ENCODE peak calls at places on chromosomes 3 and 15, in five cellular contexts. G is breast epithelium, N is astrocyte, Z is tibial nerve, Q is transverse colon. P is an unnamed sample.

GRCh38 chr3:53219897-53220483 is 35.8 kb downstream of the TKT start:
- DNase-seq in Q (peak; percentile 88), G (peak; percentile 81), N (peak; percentile 39), Z (peak; percentile 84), P (peak; percentile 90)

GRCh38 chr15:81575436-81576123 is 201.6 kb upstream of the TMC3 start:
- DNase-seq in N (no peak), G (no peak), Z (no peak), Q (no peak), P (no peak)

GRCh38 chr15:45604321-45604720 is 17.1 kb downstream of the BLOC1S6 start:
- DNase-seq in N (no peak), Z (no peak), Q (no peak), G (no peak), P (no peak)

GRCh38 chr3:169846458-169847193 is 23.1 kb downstream of the LRRC31 start:
- DNase-seq in G (no peak), Z (no peak), Q (no peak), N (peak; percentile 90), P (no peak)

GRCh38 chr3:29334652-29335189 is 53.9 kb downstream of the RBMS3 start:
- DNase-seq in Z (no peak), Q (no peak), G (no peak), N (peak; percentile 41), P (no peak)

GRCh38 chr3:12869025-12869695 is 27.8 kb upstream of the RPL32 start:
- DNase-seq in Z (peak; percentile 46), N (no peak), G (no peak), Q (peak; percentile 67), P (no peak)

GRCh38 chr3:110069641-110070538 is 732.5 kb upstream of the DPPA4 start:
- DNase-seq in Q (no peak), Z (no peak), G (no peak), N (peak; percentile 69), P (no peak)

GRCh38 chr3:42129014-42129953 is 38.1 kb downstream of the TRAK1 start:
- DNase-seq in Z (no peak), G (no peak), N (peak; percentile 29), Q (no peak), P (no peak)

GRCh38 chr3:171198781-171199472 is 172.4 kb upstream of the SLC2A2 start:
- DNase-seq in G (no peak), Z (no peak), N (no peak), Q (no peak), P (no peak)

GRCh38 chr15:40054746-40055575 is 16.0 kb upstream of the SRP14 start:
- DNase-seq in Z (no peak), G (no peak), Q (peak; percentile 72), N (peak; percentile 47), P (no peak)

GRCh38 chr3:149547954-149548728 is 73.6 kb downstream of the TM4SF4 start:
- DNase-seq in G (peak; percentile 61), N (peak; percentile 95), Q (peak; percentile 51), Z (no peak), P (no peak)

GRCh38 chr3:175940243-175940642 is 1081.1 kb downstream of the NAALADL2 start:
- DNase-seq in Z (no peak), Q (no peak), N (peak; percentile 53), G (no peak), P (peak; percentile 8)

GRCh38 chr3:155001289-155002007 is 78.7 kb upstream of the MME start:
- DNase-seq in Q (no peak), G (no peak), N (no peak), Z (no peak), P (no peak)

GRCh38 chr3:126512026-126512425 is 5.5 kb downstream of the UROC1 start:
- DNase-seq in Q (no peak), N (no peak), Z (no peak), G (no peak), P (no peak)

GRCh38 chr3:195746346-195746745 is 25.6 kb downstream of the MUC20 start:
- DNase-seq in Z (no peak), N (no peak), G (no peak), Q (no peak), P (no peak)

GRCh38 chr3:140004271-140004670 is 69.3 kb downstream of the CLSTN2 start:
- DNase-seq in Z (no peak), N (no peak), G (no peak), Q (no peak), P (peak; percentile 36)

GRCh38 chr3:105661461-105661860 is 207.4 kb downstream of the CBLB start:
- DNase-seq in Z (no peak), N (no peak), Q (no peak), G (no peak), P (no peak)

GRCh38 chr15:66886686-66887273 is 178.6 kb upstream of the SMAD3 start:
- DNase-seq in G (no peak), Q (no peak), N (no peak), Z (no peak), P (no peak)

GRCh38 chr15:86830304-86830703 is 750.6 kb downstream of the AGBL1 start:
- DNase-seq in N (peak; percentile 12), Q (no peak), Z (no peak), G (no peak), P (no peak)

GRCh38 chr3:124951511-124952390 is 17.2 kb upstream of the MUC13 start:
- DNase-seq in Z (no peak), N (peak; percentile 55), G (no peak), Q (peak; percentile 76), P (no peak)

GRCh38 chr15:101121511-101122090 is 130.2 kb downstream of the CHSY1 start:
- DNase-seq in Z (peak; percentile 32), N (peak; percentile 53), G (peak; percentile 63), Q (peak; percentile 71), P (peak; percentile 76)

GRCh38 chr3:16266714-16267113 is 1.7 kb downstream of the OXNAD1 start:
- DNase-seq in N (no peak), Q (no peak), G (no peak), Z (no peak), P (no peak)

GRCh38 chr3:62558549-62559112 is 185.3 kb upstream of the FEZF2 start:
- DNase-seq in Z (no peak), G (no peak), Q (no peak), N (no peak), P (peak; percentile 28)

GRCh38 chr3:58299839-58300516 is 6.1 kb upstream of the RPP14 start:
- DNase-seq in Z (peak; percentile 21), Q (no peak), G (no peak), N (no peak), P (no peak)

GRCh38 chr3:98563661-98564281 is 29.6 kb downstream of the CPOX start:
- DNase-seq in N (peak; percentile 75), G (no peak), Q (no peak), Z (no peak), P (no peak)

GRCh38 chr3:33989229-33989628 is 190.8 kb downstream of the PDCD6IP start:
- DNase-seq in N (no peak), Z (no peak), G (no peak), Q (no peak), P (peak; percentile 77)

GRCh38 chr3:117921908-117922456 is 1112.7 kb downstream of the IGSF11 start:
- DNase-seq in Z (no peak), N (no peak), G (no peak), Q (no peak), P (no peak)

GRCh38 chr3:184360070-184360833 is 1.2 kb downstream of the CLCN2 start:
- DNase-seq in Q (no peak), N (no peak), Z (no peak), G (no peak), P (no peak)

GRCh38 chr3:105399611-105400010 is 32.9 kb downstream of the ALCAM start:
- DNase-seq in Z (no peak), G (no peak), Q (no peak), N (peak; percentile 44), P (no peak)

GRCh38 chr15:40878785-40879184 is 4.8 kb upstream of the RHOV start:
- DNase-seq in Q (no peak), Z (no peak), G (no peak), N (peak; percentile 44), P (no peak)

GRCh38 chr3:50347187-50347813 is 1.8 kb upstream of the ZMYND10 start:
- DNase-seq in G (no peak), N (peak; percentile 31), Z (peak; percentile 62), Q (peak; percentile 79), P (peak; percentile 66)

GRCh38 chr3:29936054-29936453 is 655.2 kb downstream of the RBMS3 start:
- DNase-seq in N (no peak), G (no peak), Z (no peak), Q (no peak), P (no peak)

GRCh38 chr15:74768771-74769342 is 13.0 kb upstream of the CSK start:
- DNase-seq in N (no peak), Q (peak; percentile 66), Z (peak; percentile 53), G (peak; percentile 64), P (peak; percentile 71)
- H3K4me3 ChIP-seq in N (no peak overlapping the region), Q (no peak overlapping the region), Z (no peak overlapping the region), G (no peak overlapping the region), P (peak overlapping the region; percentile 19)

DNA sequence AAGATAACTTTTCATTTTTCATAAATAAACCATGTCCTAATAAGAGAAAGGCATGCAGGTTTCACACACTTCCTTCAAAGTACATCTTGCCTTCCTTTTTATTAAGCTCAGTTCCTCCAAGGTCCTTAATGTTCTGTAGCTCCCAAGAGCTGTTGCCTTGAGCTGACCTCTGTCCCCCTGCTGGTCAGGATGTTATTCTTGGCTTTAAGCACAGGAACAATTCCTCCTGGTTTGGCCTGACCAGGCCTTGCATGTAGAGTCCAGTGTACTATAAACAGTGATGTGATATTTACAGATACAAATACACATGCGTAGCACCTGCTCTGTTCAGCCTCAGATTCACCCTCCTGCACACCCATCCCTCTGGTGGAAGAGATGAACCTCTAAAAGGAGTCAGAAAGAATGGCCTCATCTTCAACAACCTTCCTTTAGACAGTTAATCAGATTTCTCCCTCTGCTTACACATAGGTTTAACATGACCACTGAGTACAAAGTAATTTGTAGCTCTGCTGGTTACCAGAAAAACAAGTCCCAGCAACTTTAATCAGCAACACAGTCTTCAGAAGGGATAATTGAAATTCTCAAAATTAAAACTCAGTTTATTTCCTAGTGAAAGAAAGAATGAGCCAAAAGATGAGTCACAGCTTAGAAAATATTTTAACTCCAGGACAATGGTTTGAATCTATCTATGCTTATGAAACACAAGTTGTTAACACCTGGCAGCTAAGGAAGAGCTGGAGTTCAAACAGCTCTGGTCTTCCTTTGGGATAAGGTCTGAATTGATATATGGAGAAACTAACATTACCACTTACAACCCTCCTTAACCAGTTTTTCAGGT is 46.5 kb downstream of the PTPN9 start:
- DNase-seq in Q (peak; percentile 56), N (peak; percentile 59), Z (peak; percentile 79), G (no peak), P (peak; percentile 41)
- TF ChIP-seq CTCF in Q (peak; percentile 50), N (no peak), Z (peak; percentile 64), G (no peak), P (peak; percentile 61)

DNA sequence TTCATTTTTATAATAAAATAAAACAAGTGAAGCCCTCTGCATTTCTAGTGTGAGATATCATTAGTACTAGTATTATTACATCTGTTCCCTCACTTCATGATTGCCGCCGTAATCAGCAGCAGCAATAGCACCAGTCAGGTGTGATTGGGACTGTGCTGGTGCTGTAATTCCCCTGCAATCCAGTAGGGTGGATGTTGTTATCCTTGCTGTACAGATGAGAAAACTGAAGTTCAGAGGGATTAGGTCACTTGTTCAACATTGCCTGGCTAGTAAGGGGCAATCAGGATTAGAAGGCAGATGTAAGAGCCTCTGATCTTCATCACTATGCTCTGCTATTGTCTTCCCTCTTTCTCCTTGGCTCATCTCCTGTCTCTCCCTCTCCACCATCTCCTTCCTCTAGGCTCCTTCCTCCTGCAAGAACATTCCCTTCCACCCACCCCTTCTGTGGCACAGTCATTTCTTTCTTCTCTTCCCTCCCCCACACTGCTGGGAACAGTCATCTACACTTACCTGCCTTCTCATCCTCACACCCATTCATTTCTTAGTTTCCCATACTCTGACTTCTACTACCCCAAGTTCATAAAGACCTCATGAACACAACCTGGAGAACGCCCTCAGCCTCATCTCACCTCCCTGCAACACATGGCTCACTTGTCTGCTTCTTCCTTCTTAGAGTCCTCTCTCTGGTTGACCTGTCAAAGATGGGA is 29.7 kb downstream of the CRYGS start:
- DNase-seq in N (no peak), G (no peak), Q (no peak), Z (no peak), P (peak; percentile 29)
- H3K27ac ChIP-seq in N (no peak overlapping the region), G (no peak overlapping the region), Q (no peak overlapping the region), Z (no peak overlapping the region), P (no peak overlapping the region)

GRCh38 chr3:134037168-134037567 is 7.4 kb upstream of the SLCO2A1 start:
- DNase-seq in Z (no peak), N (no peak), G (no peak), Q (no peak), P (no peak)
- H3K4me3 ChIP-seq in Z (no peak overlapping the region), N (no peak overlapping the region), G (no peak overlapping the region), Q (no peak overlapping the region), P (no peak overlapping the region)

P was measured in WERI-Rb-1.